ENCODE peak calls at places on chromosomes 7 and 10, in eight cellular contexts. T is fibroblast of lung, B is sigmoid colon, K is bronchial epithelial cell, O is PC-3, I is cardiac fibroblast, X is HCT116, M is D721Med. P is an unnamed sample.

GRCh38 chr10:60453031-60453430 is 63.4 kb upstream of the ANK3 start:
- DNase-seq in I (no peak), X (no peak), K (no peak), M (no peak), O (no peak), B (no peak), T (no peak), P (no peak)

GRCh38 chr10:67127441-67127840 is 201.6 kb downstream of the LRRTM3 start:
- DNase-seq in T (no peak), K (no peak), O (no peak), M (no peak), I (no peak), B (no peak), X (no peak), P (no peak)

GRCh38 chr7:159209429-159209828 is 64.8 kb upstream of the VIPR2 start:
- DNase-seq in T (no peak), O (no peak), I (no peak), B (no peak), K (no peak), M (no peak), X (no peak), P (no peak)

GRCh38 chr7:11021468-11021867 is 47.8 kb downstream of the PHF14 start:
- DNase-seq in T (no peak), K (no peak), O (no peak), M (no peak), I (no peak), X (no peak), B (no peak), P (no peak)

GRCh38 chr10:42650374-42650773 is 12.0 kb upstream of the ZNF33B start:
- DNase-seq in X (no peak), O (no peak), K (no peak), B (no peak), I (no peak), M (no peak), T (no peak), P (no peak)

GRCh38 chr10:16987129-16987670 is 142.4 kb downstream of the CUBN start:
- DNase-seq in K (peak), T (peak), I (peak), B (no peak), O (peak), X (no peak), M (no peak), P (no peak)

GRCh38 chr10:33421789-33422188 is 87.3 kb upstream of the NRP1 start:
- DNase-seq in B (peak), K (peak), T (peak), I (peak), O (peak), X (no peak), M (no peak), P (no peak)

GRCh38 chr7:89223906-89224395 is 428.4 kb upstream of the TEX47 start:
- DNase-seq in I (no peak), X (no peak), M (no peak), K (peak), O (peak), B (no peak), T (no peak), P (no peak)

GRCh38 chr7:127034171-127034806 is 218.5 kb downstream of the GRM8 start:
- DNase-seq in I (no peak), K (no peak), X (no peak), M (no peak), T (no peak), O (no peak), B (no peak), P (no peak)

GRCh38 chr7:19369182-19369581 is 224.0 kb upstream of the FERD3L start:
- DNase-seq in X (no peak), M (no peak), T (no peak), I (no peak), B (no peak), O (no peak), K (no peak), P (no peak)

GRCh38 chr10:95388539-95388938 is 97.7 kb upstream of the PDLIM1 start:
- DNase-seq in M (no peak), O (peak), B (no peak), T (no peak), I (no peak), X (no peak), K (no peak), P (no peak)

GRCh38 chr7:129949292-129950133 is 3.2 kb downstream of the UBE2H start:
- DNase-seq in T (peak), O (peak), X (peak), I (peak), K (peak), B (peak), M (no peak), P (peak)

GRCh38 chr7:136086712-136087111 is 109.6 kb upstream of the MTPN start:
- DNase-seq in M (no peak), T (peak), B (peak), O (peak), I (peak), K (peak), X (peak), P (peak)

GRCh38 chr10:35005868-35006267 is 84.3 kb downstream of the CUL2 start:
- DNase-seq in O (peak), K (peak), T (peak), X (no peak), I (peak), M (no peak), B (no peak), P (no peak)

GRCh38 chr10:57692255-57692980 is 575.3 kb downstream of the IPMK start:
- DNase-seq in I (peak), K (peak), B (no peak), O (peak), X (no peak), T (peak), M (no peak), P (peak)

GRCh38 chr7:140322759-140323158 is 75.6 kb downstream of the SLC37A3 start:
- DNase-seq in B (no peak), T (no peak), O (no peak), X (no peak), K (no peak), M (no peak), I (no peak), P (no peak)

GRCh38 chr10:112375721-112376577 is 2.0 kb downstream of the ACSL5 start:
- DNase-seq in M (no peak), I (peak), X (no peak), T (peak), O (peak), B (peak), K (no peak), P (peak)

GRCh38 chr10:125840406-125840805 is 17.1 kb downstream of the BCCIP start:
- DNase-seq in I (no peak), B (no peak), T (no peak), M (no peak), X (no peak), O (no peak), K (no peak), P (no peak)

GRCh38 chr10:125840955-125841354 is 17.6 kb downstream of the BCCIP start:
- DNase-seq in M (no peak), O (peak), I (peak), B (no peak), X (no peak), K (peak), T (peak), P (no peak)

GRCh38 chr10:125839176-125839575 is 15.8 kb downstream of the BCCIP start:
- DNase-seq in O (no peak), T (no peak), X (no peak), M (no peak), B (no peak), I (no peak), K (no peak), P (no peak)

DNA sequence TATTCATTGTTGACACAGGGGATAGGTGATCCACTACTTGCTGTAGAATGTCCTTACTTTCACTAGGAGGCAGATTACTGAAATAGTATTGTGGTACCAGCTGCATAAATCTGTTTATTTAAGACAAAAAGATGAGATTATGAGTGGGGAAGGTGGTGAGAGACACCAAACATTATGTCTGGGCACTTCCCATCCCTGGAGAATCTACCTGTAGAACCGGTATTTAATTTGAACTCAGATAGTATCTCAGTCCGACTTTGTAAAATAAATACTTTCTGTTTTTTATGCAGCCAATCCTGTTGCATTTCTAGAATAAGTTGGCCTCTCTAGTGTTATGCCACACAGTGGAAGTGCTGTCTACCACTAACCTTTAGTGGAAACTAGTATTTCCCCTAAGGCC is 13.4 kb downstream of the BCCIP start:
- DNase-seq in B (no peak), T (no peak), M (no peak), X (no peak), K (no peak), O (peak), I (no peak), P (no peak)
- TF ChIP-seq CTCF in B (no peak), T (no peak), M (no peak), X (no peak), K (no peak), O (no peak), I (no peak), P (no peak)

GRCh38 chr7:75961194-75961593 is 33.2 kb downstream of the TMEM120A start:
- DNase-seq in K (no peak), M (no peak), X (no peak), B (no peak), I (no peak), O (no peak), T (no peak), P (no peak)
- TF ChIP-seq CTCF in K (no peak), M (no peak), X (peak), B (no peak), I (no peak), O (peak), T (no peak), P (no peak)

DNA sequence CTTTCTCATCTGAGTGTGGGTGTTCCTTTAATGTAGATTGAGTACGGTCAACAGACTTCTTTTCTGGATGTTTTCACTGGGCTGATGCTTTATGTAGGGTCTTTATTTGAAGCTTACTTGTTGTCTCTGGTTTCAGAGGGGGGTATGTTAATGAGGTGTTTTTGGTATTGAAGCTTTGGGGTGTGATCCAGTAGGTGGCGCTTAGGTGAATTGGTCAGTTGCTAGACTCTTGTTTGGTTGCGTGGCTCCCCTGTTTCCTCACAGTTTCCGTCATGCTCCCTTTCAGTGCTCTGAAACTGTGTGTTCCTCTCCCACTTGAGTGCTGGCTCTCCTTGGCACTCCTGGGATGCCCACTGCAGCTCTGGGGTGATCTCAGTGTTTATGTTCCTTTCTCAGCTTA is 80.8 kb downstream of the FANK1 start:
- DNase-seq in X (peak), K (no peak), M (no peak), T (no peak), O (peak), B (no peak), I (no peak), P (no peak)
- TF ChIP-seq CTCF in X (peak), K (peak), M (no peak), T (no peak), O (peak), B (no peak), I (peak), P (no peak)

GRCh38 chr10:46220872-46221538 is 65.8 kb upstream of the ANTXRL start:
- DNase-seq in K (no peak), T (no peak), I (no peak), O (no peak), M (no peak), X (no peak), B (no peak), P (peak)
- TF ChIP-seq CTCF in K (no peak), T (no peak), I (peak), O (peak), M (no peak), X (peak), B (no peak), P (peak)

GRCh38 chr7:44131173-44132009 is 8.0 kb upstream of the POLD2 start:
- DNase-seq in T (peak), X (no peak), B (no peak), K (peak), M (no peak), O (peak), I (peak), P (no peak)
- TF ChIP-seq CTCF in T (peak), X (peak), B (no peak), K (peak), M (peak), O (peak), I (peak), P (no peak)

P was measured in Calu3.